ENCODE peak calls at places on chromosomes 12 and 14, in seven cellular contexts. W is right cardiac atrium; S is CD8-positive, alpha-beta T cell; H is upper lobe of right lung; G is SK-N-SH; T is cardiac muscle cell; I is ovary. F is an unnamed sample. For H3K27me3 and H3K4me1, the result is how much of the 10 kb centered on the place peaks cover.

GRCh38 chr14:99127651-99128167 is 144.3 kb downstream of the BCL11B start:
- DNase-seq in H (peak), I (no peak), T (peak), W (no peak), G (no peak), S (no peak), F (no peak)

GRCh38 chr14:99812096-99812750 is 19.0 kb downstream of the EML1 start:
- DNase-seq in G (no peak), T (no peak), S (no peak), H (no peak), W (no peak), I (no peak), F (no peak)

GRCh38 chr12:104699489-104700194 is 242.9 kb downstream of the CHST11 start:
- DNase-seq in I (no peak), W (no peak), H (no peak), T (peak), G (no peak), S (no peak), F (no peak)

GRCh38 chr12:51264297-51264696 is 5.9 kb downstream of the SMAGP start:
- DNase-seq in I (no peak), W (no peak), H (no peak), S (no peak), T (no peak), G (no peak), F (no peak)

GRCh38 chr12:53065975-53066593 is 13.1 kb downstream of the SPRYD3 start:
- DNase-seq in W (peak), H (peak), I (peak), S (peak), G (peak), T (peak), F (peak)

GRCh38 chr14:25406818-25407217 is 356.9 kb upstream of the STXBP6 start:
- DNase-seq in S (no peak), W (no peak), I (no peak), H (no peak), T (peak), G (no peak), F (peak)

GRCh38 chr12:12717586-12718381 is 616 bp downstream of the CDKN1B start:
- DNase-seq in H (peak), G (peak), I (peak), W (peak), T (peak), S (peak), F (peak)

GRCh38 chr14:77204907-77205306 is 23.3 kb downstream of the TMEM63C start:
- DNase-seq in H (no peak), T (no peak), W (no peak), S (no peak), G (no peak), I (no peak), F (no peak)

GRCh38 chr12:96578526-96579125 is 89.2 kb downstream of the CFAP54 start:
- DNase-seq in S (peak), G (peak), H (no peak), I (no peak), W (no peak), T (peak), F (peak)

GRCh38 chr14:50800032-50800431 is 30.9 kb downstream of the NIN start:
- DNase-seq in W (no peak), I (no peak), H (no peak), S (no peak), G (no peak), T (no peak), F (no peak)

GRCh38 chr14:101972126-101972785 is 7.9 kb downstream of the DYNC1H1 start:
- DNase-seq in T (peak), I (peak), S (no peak), G (peak), H (peak), W (peak), F (peak)

GRCh38 chr14:61203059-61203753 is 77.9 kb downstream of the TMEM30B start:
- DNase-seq in T (no peak), W (no peak), I (no peak), H (no peak), S (no peak), G (no peak), F (no peak)

GRCh38 chr14:45003924-45004323 is 41.9 kb downstream of the TOGARAM1 start:
- DNase-seq in G (no peak), W (no peak), S (no peak), T (no peak), I (no peak), H (no peak), F (no peak)

GRCh38 chr14:55914771-55915170 is 203.4 kb upstream of the PELI2 start:
- DNase-seq in G (no peak), I (no peak), T (peak), W (no peak), H (no peak), S (no peak), F (no peak)

GRCh38 chr14:67704484-67705089 is 2.9 kb downstream of the RDH12 start:
- DNase-seq in T (peak), W (no peak), I (no peak), S (peak), H (no peak), G (peak), F (peak)

GRCh38 chr12:90695415-90695814 is 259.6 kb downstream of the CCER1 start:
- DNase-seq in S (no peak), H (no peak), G (no peak), T (peak), W (no peak), I (no peak), F (no peak)

GRCh38 chr14:37974421-37974820 is 233.3 kb upstream of the SSTR1 start:
- DNase-seq in I (no peak), W (no peak), G (no peak), T (no peak), S (no peak), H (no peak), F (peak)

GRCh38 chr12:62848418-62848817 is 86.5 kb downstream of the PPM1H start:
- DNase-seq in H (no peak), T (peak), W (no peak), I (no peak), S (no peak), G (no peak), F (no peak)

GRCh38 chr12:13504736-13505135 is 308.2 kb downstream of the EMP1 start:
- DNase-seq in T (no peak), H (no peak), W (no peak), G (no peak), S (no peak), I (no peak), F (no peak)

GRCh38 chr12:65335021-65335714 is 56.7 kb downstream of the MSRB3 start:
- DNase-seq in I (peak), G (peak), W (peak), T (peak), H (no peak), S (no peak), F (peak)

GRCh38 chr14:49424436-49425331 is 161.5 kb downstream of the RPS29 start:
- DNase-seq in W (no peak), G (no peak), I (no peak), S (no peak), T (no peak), H (no peak), F (no peak)

GRCh38 chr12:45670339-45671065 is 59.0 kb upstream of the ARID2 start:
- DNase-seq in H (no peak), T (peak), S (no peak), I (no peak), G (no peak), W (no peak), F (peak)

GRCh38 chr12:111850526-111850925 is 8.5 kb downstream of the MAPKAPK5 start:
- DNase-seq in T (no peak), G (no peak), H (no peak), I (no peak), W (no peak), S (no peak), F (peak)

GRCh38 chr14:94936411-94936892 is 166.5 kb upstream of the GSC start:
- DNase-seq in I (peak), W (peak), S (no peak), H (no peak), G (peak), T (peak), F (no peak)

GRCh38 chr14:99518441-99519346 is 37.5 kb downstream of the CCNK start:
- DNase-seq in H (peak), S (peak), I (peak), T (peak), G (peak), W (peak), F (peak)

GRCh38 chr14:102472815-102473158 is 36.8 kb downstream of the ANKRD9 start:
- DNase-seq in H (no peak), W (no peak), T (no peak), G (no peak), S (no peak), I (no peak), F (no peak)

GRCh38 chr12:71639341-71639760 is 24.3 kb downstream of the ZFC3H1 start:
- DNase-seq in H (no peak), W (no peak), S (no peak), I (no peak), T (no peak), G (peak), F (no peak)

GRCh38 chr14:91919814-91920213 is 27.7 kb downstream of the FBLN5 start:
- DNase-seq in T (peak), W (peak), I (no peak), S (no peak), G (no peak), H (no peak), F (no peak)

GRCh38 chr12:27780612-27781408 is 774 bp upstream of the MANSC4 start:
- DNase-seq in T (peak), W (peak), G (peak), I (peak), H (no peak), S (peak), F (peak)

GRCh38 chr12:68761901-68762630 is 16.1 kb downstream of the SLC35E3 start:
- DNase-seq in I (no peak), H (no peak), S (no peak), T (no peak), G (no peak), W (no peak), F (no peak)
- H3K27me3 ChIP-seq in I (under half), H (under half), S (under half), T (under half), G (under half), W (under half), F (under half)

GRCh38 chr14:80212025-80212402 is 710 bp upstream of the DIO2 start:
- DNase-seq in G (no peak), S (no peak), W (no peak), I (no peak), H (no peak), T (peak), F (peak)

GRCh38 chr14:80213602-80214001 is 2.3 kb upstream of the DIO2 start:
- DNase-seq in T (peak), S (no peak), I (no peak), H (no peak), G (peak), W (peak), F (peak)

GRCh38 chr14:80215081-80215480 is 3.8 kb upstream of the DIO2 start:
- DNase-seq in G (no peak), I (no peak), S (no peak), W (no peak), T (no peak), H (no peak), F (no peak)

GRCh38 chr14:80208426-80208950 is 2.8 kb downstream of the DIO2 start:
- DNase-seq in I (no peak), S (no peak), W (no peak), T (no peak), H (no peak), G (no peak), F (no peak)

DNA sequence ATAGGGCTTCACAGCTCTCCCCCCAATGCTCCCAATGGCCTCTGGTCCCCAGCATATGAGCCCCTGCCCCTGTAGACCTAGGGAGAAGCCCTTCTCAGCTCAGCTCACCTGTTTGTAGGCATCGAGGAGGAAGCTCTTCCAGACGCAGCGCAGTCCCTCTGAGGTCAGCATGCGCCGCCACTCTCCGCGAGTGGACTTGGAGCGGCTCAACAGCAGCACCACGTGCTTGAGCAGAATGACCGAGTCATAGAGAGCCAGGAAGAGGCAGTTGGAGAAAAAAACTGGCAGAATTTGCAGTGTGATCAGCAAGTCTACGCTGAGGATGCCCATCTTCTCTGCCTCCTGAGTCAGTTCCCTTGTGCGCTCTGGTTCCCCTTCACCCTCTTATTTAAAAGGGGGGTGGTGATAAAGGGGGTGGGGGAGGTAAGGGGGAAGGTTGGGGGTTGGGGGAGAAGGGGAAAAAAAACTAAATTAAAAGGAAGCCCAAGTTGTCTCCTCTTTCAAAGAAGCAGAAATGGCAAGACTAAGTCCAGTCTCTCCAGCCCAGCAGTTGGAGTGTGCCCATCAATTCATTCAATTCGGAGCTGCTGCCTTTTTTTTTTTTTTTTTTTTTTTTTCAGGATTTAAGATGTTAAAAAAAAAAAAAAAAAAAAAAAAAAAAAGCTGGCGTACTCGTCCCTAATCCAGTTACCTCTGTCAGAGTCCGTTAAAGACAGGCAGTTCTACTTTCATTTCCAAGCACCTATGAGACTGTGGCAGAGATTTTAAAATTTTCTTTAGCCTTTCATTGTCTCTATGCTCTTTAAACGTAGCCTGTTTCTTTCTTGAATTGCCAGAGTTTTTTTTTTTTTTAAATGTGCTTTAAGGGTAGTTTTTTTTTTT is at the start of gene DIO2:
- DNase-seq in H (peak), G (no peak), I (no peak), S (no peak), W (peak), T (peak), F (peak)
- H3K4me3 ChIP-seq in H (no peak), G (peak), I (no peak), S (no peak), W (peak), T (no peak), F (no peak)

GRCh38 chr12:54430471-54431075 is 11.5 kb upstream of the ITGA5 start:
- DNase-seq in G (no peak), H (no peak), W (no peak), S (no peak), I (no peak), T (no peak), F (no peak)
- H3K4me1 ChIP-seq in G (under half), H (under half), W (under half), S (under half), I (under half), T (under half), F (under half)

DNA sequence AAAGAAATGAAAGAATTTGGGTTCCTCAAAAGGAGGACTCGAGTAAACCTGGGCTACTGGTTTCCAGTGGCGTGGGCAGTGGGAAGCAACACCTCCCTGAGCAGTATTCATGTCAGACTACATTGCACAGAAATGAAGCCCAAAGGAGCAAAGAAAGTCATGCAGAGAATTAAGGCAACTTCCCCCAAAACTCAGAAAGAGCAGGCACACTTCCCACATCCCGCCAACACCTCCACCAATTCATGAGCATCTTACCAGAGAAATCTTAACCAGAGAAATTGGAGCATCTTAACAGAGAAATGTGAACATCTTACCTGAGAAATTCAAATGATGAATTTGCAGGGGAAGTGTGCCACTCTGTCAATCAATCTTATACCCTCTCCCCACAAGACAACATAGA is 36.7 kb downstream of the SLC8A3 start:
- DNase-seq in G (no peak), T (no peak), H (no peak), S (no peak), W (no peak), I (no peak), F (no peak)
- H3K27me3 ChIP-seq in G (under half), T (under half), H (under half), S (under half), W (under half), I (under half), F (under half)

DNA sequence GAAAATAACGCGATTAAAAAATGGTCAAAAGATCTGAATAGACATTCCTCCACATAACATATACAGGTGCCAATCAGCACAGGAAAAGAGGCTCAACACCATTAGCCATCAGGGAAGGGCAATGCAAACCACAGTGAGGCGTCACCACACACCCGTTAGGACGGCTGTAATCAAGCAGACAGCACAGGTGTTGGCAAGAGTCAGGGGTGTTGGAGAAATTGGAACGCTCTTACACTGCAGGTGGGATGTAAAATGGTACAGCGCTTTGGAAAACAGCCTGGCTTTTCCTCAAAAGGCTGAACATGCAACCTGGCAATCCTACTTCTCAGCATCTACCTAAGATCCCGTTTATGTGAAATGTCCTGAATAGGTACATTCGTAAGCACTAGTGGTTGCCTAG is 21.5 kb upstream of the MMP17 start:
- DNase-seq in I (no peak), W (no peak), S (no peak), G (no peak), H (no peak), T (no peak), F (no peak)
- H3K4me3 ChIP-seq in I (no peak), W (no peak), S (no peak), G (no peak), H (no peak), T (no peak), F (no peak)

DNA sequence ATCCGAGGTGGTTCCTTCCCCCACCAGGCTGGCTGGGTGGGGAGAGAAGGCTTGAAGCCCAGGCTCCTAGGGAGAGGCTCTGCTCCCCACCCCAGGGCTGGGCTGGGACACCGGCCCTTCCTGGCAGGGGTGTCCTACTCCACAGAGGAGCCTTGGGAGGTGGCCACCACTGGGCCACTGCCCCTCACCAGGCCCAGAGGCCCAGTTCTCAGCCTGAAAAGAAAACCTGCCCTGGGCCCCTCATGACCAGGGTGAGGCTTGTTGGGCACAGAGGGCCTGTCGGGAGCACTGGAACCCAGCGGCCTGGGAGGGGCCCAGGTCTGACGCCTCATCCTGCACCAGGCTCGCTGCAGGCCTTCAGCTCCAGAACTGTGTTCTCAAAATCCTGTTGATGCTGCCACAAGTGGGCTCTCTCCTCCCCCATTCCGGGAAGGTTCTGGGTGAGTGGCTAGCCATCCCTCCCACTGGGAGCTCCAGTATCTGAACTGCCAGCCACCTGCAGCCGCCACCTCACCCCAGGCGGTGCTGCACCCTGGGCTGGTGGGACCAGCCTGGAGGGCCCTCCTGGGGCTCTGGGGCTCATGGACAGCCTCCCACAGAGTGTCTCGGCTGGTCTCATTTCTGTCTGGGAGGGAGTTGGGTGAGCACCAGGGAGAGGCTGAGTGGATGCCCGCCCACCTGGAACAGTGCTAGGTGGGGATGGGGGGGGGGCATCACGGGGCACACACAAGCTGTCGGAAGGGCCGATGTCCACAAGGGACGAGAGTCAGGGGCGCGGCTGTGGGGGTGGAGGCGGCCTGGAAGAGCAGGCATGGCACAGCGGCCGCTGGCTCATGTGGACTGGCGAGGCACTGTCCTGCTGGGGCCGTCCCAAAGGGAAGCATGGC is 11.8 kb downstream of the BAG5 start:
- DNase-seq in H (peak), W (peak), I (no peak), G (peak), T (no peak), S (no peak), F (no peak)
- H3K4me1 ChIP-seq in H (under half), W (under half), I (under half), G (under half), T (under half), S (under half), F (under half)